ENCODE peak calls at places on chromosomes 7 and 10, in ten cellular contexts. U, V, J, E, S, G, D, H, F and R are unnamed samples.

GRCh38 chr7:92691578-92691977 is 101.4 kb upstream of the FAM133B start:
- DNase-seq in U (peak), V (no peak), J (no peak), E (no peak), S (peak), G (no peak), D (no peak), H (no peak), F (peak), R (peak)

GRCh38 chr10:4354382-4354812 is 471.6 kb upstream of the AKR1E2 start:
- DNase-seq in U (peak), V (no peak), J (no peak), E (no peak), S (no peak), G (no peak), D (no peak), H (no peak), F (no peak), R (no peak)

GRCh38 chr10:78194050-78194449 is 160.4 kb downstream of the RPS24 start:
- DNase-seq in U (no peak), V (no peak), J (no peak), E (no peak), S (no peak), G (no peak), D (no peak), H (no peak), F (no peak), R (no peak)

GRCh38 chr10:55630491-55631056 is 730.5 kb downstream of the ZWINT start:
- DNase-seq in U (peak), V (no peak), J (no peak), E (no peak), S (no peak), G (no peak), D (no peak), H (no peak), F (peak), R (peak)

GRCh38 chr7:135197906-135198655 is 13.2 kb downstream of the WDR91 start:
- DNase-seq in U (no peak), V (peak), J (no peak), E (no peak), S (no peak), G (no peak), D (no peak), H (no peak), F (no peak), R (no peak)

GRCh38 chr7:83704564-83704963 is 55.6 kb upstream of the SEMA3E start:
- DNase-seq in U (no peak), V (no peak), J (no peak), E (no peak), S (no peak), G (no peak), D (no peak), H (no peak), F (no peak), R (no peak)

GRCh38 chr10:22655312-22655973 is 58.9 kb downstream of the PIP4K2A start:
- DNase-seq in U (peak), V (no peak), J (no peak), E (peak), S (no peak), G (no peak), D (peak), H (no peak), F (peak), R (no peak)

GRCh38 chr7:96285579-96285978 is 36.3 kb downstream of the SLC25A13 start:
- DNase-seq in U (no peak), V (peak), J (no peak), E (no peak), S (no peak), G (no peak), D (no peak), H (no peak), F (no peak), R (no peak)

GRCh38 chr7:1725199-1725701 is 55.2 kb downstream of the ELFN1 start:
- DNase-seq in U (no peak), V (no peak), J (no peak), E (no peak), S (no peak), G (no peak), D (no peak), H (peak), F (peak), R (peak)

GRCh38 chr7:43756368-43757072 is 2.0 kb upstream of the BLVRA start:
- DNase-seq in U (peak), V (no peak), J (no peak), E (peak), S (no peak), G (no peak), D (no peak), H (no peak), F (peak), R (no peak)

GRCh38 chr10:77036993-77037734 is 600.4 kb downstream of the KCNMA1 start:
- DNase-seq in U (peak), V (no peak), J (no peak), E (no peak), S (peak), G (no peak), D (no peak), H (no peak), F (no peak), R (peak)

GRCh38 chr10:784759-785538 is 95.5 kb upstream of the DIP2C start:
- DNase-seq in U (peak), V (peak), J (no peak), E (peak), S (no peak), G (peak), D (no peak), H (peak), F (peak), R (peak)

GRCh38 chr10:31146496-31147219 is 115.0 kb upstream of the ZNF438 start:
- DNase-seq in U (peak), V (no peak), J (no peak), E (no peak), S (peak), G (no peak), D (no peak), H (no peak), F (peak), R (no peak)

GRCh38 chr10:60414877-60415585 is 25.4 kb upstream of the ANK3 start:
- DNase-seq in U (peak), V (no peak), J (no peak), E (peak), S (no peak), G (no peak), D (no peak), H (no peak), F (peak), R (no peak)

GRCh38 chr10:118041316-118041715 is 5.4 kb downstream of the RAB11FIP2 start:
- DNase-seq in U (peak), V (no peak), J (no peak), E (no peak), S (no peak), G (no peak), D (no peak), H (no peak), F (no peak), R (no peak)

GRCh38 chr7:67738-68395 is 124.5 kb upstream of the FAM20C start:
- DNase-seq in U (no peak), V (no peak), J (no peak), E (no peak), S (no peak), G (no peak), D (no peak), H (no peak), F (no peak), R (no peak)

GRCh38 chr7:134630890-134631289 is 15.8 kb upstream of the BPGM start:
- DNase-seq in U (peak), V (no peak), J (no peak), E (no peak), S (no peak), G (no peak), D (no peak), H (no peak), F (no peak), R (no peak)

GRCh38 chr7:157432541-157432956 is 95.7 kb downstream of the DNAJB6 start:
- DNase-seq in U (peak), V (peak), J (no peak), E (no peak), S (no peak), G (no peak), D (no peak), H (peak), F (peak), R (peak)

GRCh38 chr7:4745971-4746919 is 29.2 kb upstream of the AP5Z1 start:
- DNase-seq in U (peak), V (peak), J (no peak), E (peak), S (peak), G (no peak), D (peak), H (no peak), F (peak), R (no peak)

GRCh38 chr10:103542764-103543616 is 49.5 kb downstream of the NEURL1 start:
- DNase-seq in U (peak), V (peak), J (no peak), E (no peak), S (peak), G (peak), D (no peak), H (peak), F (peak), R (peak)

GRCh38 chr7:44974549-44974948 is 4.3 kb downstream of the MYO1G start:
- DNase-seq in U (no peak), V (no peak), J (no peak), E (no peak), S (no peak), G (no peak), D (no peak), H (no peak), F (no peak), R (no peak)

GRCh38 chr10:4804505-4804904 is 21.5 kb upstream of the AKR1E2 start:
- DNase-seq in U (peak), V (no peak), J (no peak), E (peak), S (no peak), G (no peak), D (no peak), H (no peak), F (peak), R (no peak)

GRCh38 chr10:73248259-73248724 is 1.2 kb upstream of the DNAJC9 start:
- DNase-seq in U (no peak), V (no peak), J (no peak), E (no peak), S (no peak), G (no peak), D (no peak), H (no peak), F (no peak), R (no peak)

GRCh38 chr7:34425631-34426384 is 232.2 kb upstream of the NPSR1 start:
- DNase-seq in U (peak), V (no peak), J (no peak), E (no peak), S (no peak), G (no peak), D (no peak), H (no peak), F (no peak), R (no peak)

GRCh38 chr10:79939969-79940368 is 8.9 kb downstream of the SFTPD start:
- DNase-seq in U (no peak), V (no peak), J (no peak), E (no peak), S (no peak), G (no peak), D (no peak), H (no peak), F (no peak), R (no peak)

GRCh38 chr7:417973-418601 is 101.6 kb downstream of the PDGFA start:
- DNase-seq in U (no peak), V (no peak), J (no peak), E (no peak), S (no peak), G (no peak), D (no peak), H (no peak), F (no peak), R (no peak)

GRCh38 chr7:96174812-96175211 is 147.1 kb downstream of the SLC25A13 start:
- DNase-seq in U (no peak), V (no peak), J (no peak), E (no peak), S (no peak), G (no peak), D (no peak), H (no peak), F (no peak), R (no peak)

GRCh38 chr7:39413866-39414668 is 152.1 kb upstream of the YAE1 start:
- DNase-seq in U (peak), V (peak), J (peak), E (no peak), S (no peak), G (no peak), D (no peak), H (peak), F (peak), R (peak)

GRCh38 chr7:49775065-49775948 is 1.9 kb downstream of the VWC2 start:
- DNase-seq in U (no peak), V (no peak), J (peak), E (no peak), S (no peak), G (no peak), D (no peak), H (peak), F (peak), R (no peak)

GRCh38 chr7:102254521-102254920 is 32.1 kb upstream of the SH2B2 start:
- DNase-seq in U (no peak), V (no peak), J (no peak), E (no peak), S (no peak), G (no peak), D (no peak), H (no peak), F (no peak), R (no peak)

GRCh38 chr7:123343611-123344010 is 143.8 kb upstream of the SLC13A1 start:
- DNase-seq in U (no peak), V (no peak), J (no peak), E (no peak), S (no peak), G (no peak), D (no peak), H (no peak), F (no peak), R (no peak)

GRCh38 chr10:47023237-47024045 is 112.2 kb downstream of the PTPN20 start:
- DNase-seq in U (no peak), V (no peak), J (peak), E (no peak), S (no peak), G (no peak), D (no peak), H (no peak), F (peak), R (peak)

GRCh38 chr7:25261545-25262135 is 33.4 kb upstream of the NPVF start:
- DNase-seq in U (no peak), V (no peak), J (no peak), E (no peak), S (no peak), G (no peak), D (no peak), H (no peak), F (no peak), R (no peak)

GRCh38 chr7:66356277-66356721 is 151.2 kb downstream of the TPST1 start:
- DNase-seq in U (peak), V (no peak), J (no peak), E (no peak), S (no peak), G (no peak), D (no peak), H (no peak), F (peak), R (no peak)

GRCh38 chr7:55308186-55308929 is 56.8 kb upstream of the LANCL2 start:
- DNase-seq in U (peak), V (no peak), J (no peak), E (peak), S (no peak), G (no peak), D (no peak), H (no peak), F (peak), R (no peak)

GRCh38 chr7:127887631-127888030 is 143.6 kb downstream of the LRRC4 start:
- DNase-seq in U (no peak), V (no peak), J (no peak), E (no peak), S (no peak), G (no peak), D (no peak), H (no peak), F (no peak), R (no peak)

GRCh38 chr10:87618470-87619423 is 40.9 kb upstream of the PAPSS2 start:
- DNase-seq in U (peak), V (no peak), J (no peak), E (no peak), S (no peak), G (no peak), D (no peak), H (no peak), F (no peak), R (no peak)